ENCODE peak calls at places on chromosome 21, in six cellular contexts. N, J, L, B, P and G are unnamed samples.

GRCh38 chr21:42465008-42465878 is 30.8 kb downstream of the RSPH1 start:
- DNase-seq in B (no peak), L (no peak), P (peak; percentile 78), N (peak; percentile 54), J (peak; percentile 6), G (peak; percentile 39)

GRCh38 chr21:25838809-25839208 is 104.0 kb downstream of the GABPA start:
- DNase-seq in N (no peak), L (no peak), P (no peak), B (no peak), J (peak; percentile 67), G (no peak)

GRCh38 chr21:26843912-26844257 is 1.3 kb downstream of the ADAMTS1 start:
- DNase-seq in L (no peak), J (peak; percentile 89), N (peak; percentile 39), B (no peak), P (no peak), G (no peak)

GRCh38 chr21:15090390-15090789 is 25.6 kb upstream of the NRIP1 start:
- DNase-seq in J (no peak), N (no peak), B (no peak), L (no peak), P (no peak), G (no peak)

GRCh38 chr21:34205811-34206635 is 132.6 kb downstream of the MRPS6 start:
- DNase-seq in P (peak; percentile 37), N (no peak), B (no peak), L (no peak), J (no peak), G (peak; percentile 50)

GRCh38 chr21:37047079-37047478 is 25.8 kb downstream of the PIGP start:
- DNase-seq in J (no peak), B (no peak), N (peak; percentile 51), P (no peak), L (no peak), G (no peak)

GRCh38 chr21:42414928-42415769 is 11.4 kb downstream of the UBASH3A start:
- DNase-seq in B (no peak), L (peak; percentile 74), P (peak; percentile 94), N (no peak), J (peak; percentile 79), G (peak; percentile 87)

GRCh38 chr21:46045154-46045553 is 52.8 kb upstream of the COL6A2 start:
- DNase-seq in L (no peak), B (no peak), P (no peak), N (no peak), J (no peak), G (no peak)

GRCh38 chr21:15065381-15066230 is 806 bp upstream of the NRIP1 start:
- DNase-seq in N (peak; percentile 77), J (peak; percentile 89), P (peak; percentile 48), B (peak; percentile 84), L (peak; percentile 37), G (peak; percentile 63)

GRCh38 chr21:43012596-43012995 is 38.2 kb downstream of the PKNOX1 start:
- DNase-seq in B (no peak), J (no peak), N (no peak), P (no peak), L (peak; percentile 8), G (no peak)

GRCh38 chr21:24204641-24205040 is 1402.6 kb downstream of the MRPL39 start:
- DNase-seq in P (no peak), L (no peak), B (no peak), N (no peak), J (no peak), G (no peak)

GRCh38 chr21:34613679-34614442 is 1.1 kb downstream of the RCAN1 start:
- DNase-seq in J (peak; percentile 25), B (no peak), N (peak; percentile 32), L (no peak), P (no peak), G (peak; percentile 31)

GRCh38 chr21:46021978-46022544 is 40.5 kb downstream of the COL6A1 start:
- DNase-seq in L (no peak), J (peak; percentile 21), P (no peak), B (no peak), N (peak; percentile 21), G (no peak)

GRCh38 chr21:30436986-30437385 is 3.1 kb upstream of the KRTAP15-1 start:
- DNase-seq in L (no peak), P (no peak), J (no peak), B (no peak), N (no peak), G (no peak)

GRCh38 chr21:36479415-36480402 is at the start of gene CLDN14:
- DNase-seq in P (no peak), L (no peak), B (no peak), J (peak; percentile 36), N (peak; percentile 52), G (no peak)

GRCh38 chr21:15669247-15669646 is 60.5 kb upstream of the USP25 start:
- DNase-seq in N (no peak), L (no peak), P (no peak), B (no peak), J (peak; percentile 53), G (no peak)

DNA sequence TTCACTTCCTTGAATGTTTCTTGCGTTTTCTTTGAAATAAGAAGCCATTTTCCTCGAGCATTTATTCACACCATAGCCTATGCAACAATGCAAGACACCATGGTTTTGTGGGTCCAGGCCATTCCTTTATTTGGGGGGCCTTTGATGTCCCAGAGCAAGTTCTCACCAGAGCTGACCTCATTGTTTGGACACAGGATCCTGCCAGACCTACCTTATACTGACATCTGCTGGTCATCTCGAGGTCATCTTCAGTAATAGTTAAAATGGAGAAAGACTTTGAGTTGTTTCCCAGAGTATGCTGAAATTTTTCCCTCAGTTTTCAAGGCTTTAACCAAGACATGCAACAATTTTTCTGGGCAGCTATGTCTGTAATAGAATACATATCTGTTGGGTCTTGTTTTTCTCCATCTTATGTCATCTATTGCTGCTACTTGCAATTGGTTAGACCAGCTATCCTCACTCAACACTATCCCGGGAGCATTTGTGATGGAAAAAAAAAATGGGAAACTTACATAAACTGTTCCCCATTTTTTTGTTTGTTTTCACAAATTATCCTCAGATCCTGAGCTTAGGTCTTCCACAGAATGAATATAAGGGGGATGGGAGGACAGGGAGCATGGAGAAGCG is 34.0 kb upstream of the BACE2 start:
- DNase-seq in B (no peak), L (peak; percentile 47), J (peak; percentile 52), P (peak; percentile 48), N (peak; percentile 51), G (peak; percentile 59)
- TF ChIP-seq CTCF in B (peak; percentile 54), L (peak; percentile 42), J (peak; percentile 43), P (peak; percentile 40), N (peak; percentile 61), G (peak; percentile 52)

DNA sequence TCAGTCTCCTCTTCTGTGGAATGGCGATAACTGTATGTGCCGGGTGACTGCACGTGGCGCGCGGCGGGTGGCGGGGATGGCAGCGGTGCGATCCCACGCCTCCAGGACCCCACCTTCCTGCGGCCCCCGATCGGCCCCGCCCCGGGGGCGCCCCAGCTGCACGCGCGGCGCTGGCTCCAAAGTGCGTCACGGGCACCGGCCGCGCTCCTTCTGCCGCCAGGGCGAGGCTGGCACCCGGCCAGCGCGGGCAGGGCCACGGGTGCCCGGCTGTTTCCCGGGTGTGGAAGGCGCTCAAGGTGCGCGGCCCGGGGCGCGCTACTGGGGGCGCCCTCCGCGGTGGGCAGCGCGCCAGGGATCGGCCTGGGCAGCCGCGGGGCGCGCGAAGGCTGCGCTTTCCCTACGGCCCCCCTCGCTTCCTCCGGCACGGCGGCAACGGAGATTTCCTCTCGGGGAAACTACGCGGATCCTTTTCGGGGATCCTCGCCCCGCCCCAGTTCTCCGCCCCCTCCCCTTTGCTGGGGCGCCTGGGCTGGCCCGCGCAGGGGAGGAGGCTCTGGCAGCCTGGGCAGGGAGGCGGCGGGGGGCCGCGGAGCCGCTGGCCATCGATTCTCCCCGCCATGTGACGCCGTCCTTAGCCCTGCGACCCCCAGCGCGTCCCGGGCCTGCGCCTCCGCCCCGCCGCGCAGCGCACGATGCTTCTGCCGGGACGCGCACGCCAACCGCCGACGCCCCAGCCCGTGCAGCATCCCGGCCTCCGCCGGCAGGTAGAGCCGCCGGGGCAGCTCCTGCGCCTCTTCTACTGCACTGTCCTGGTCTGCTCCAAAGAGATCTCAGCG is at the start of gene EVA1C:
- DNase-seq in J (peak; percentile 32), B (no peak), L (peak; percentile 51), N (peak; percentile 55), P (no peak), G (no peak)
- TF ChIP-seq CTCF in J (no peak), B (no peak), L (no peak), N (peak; percentile 12), P (no peak), G (no peak)

DNA sequence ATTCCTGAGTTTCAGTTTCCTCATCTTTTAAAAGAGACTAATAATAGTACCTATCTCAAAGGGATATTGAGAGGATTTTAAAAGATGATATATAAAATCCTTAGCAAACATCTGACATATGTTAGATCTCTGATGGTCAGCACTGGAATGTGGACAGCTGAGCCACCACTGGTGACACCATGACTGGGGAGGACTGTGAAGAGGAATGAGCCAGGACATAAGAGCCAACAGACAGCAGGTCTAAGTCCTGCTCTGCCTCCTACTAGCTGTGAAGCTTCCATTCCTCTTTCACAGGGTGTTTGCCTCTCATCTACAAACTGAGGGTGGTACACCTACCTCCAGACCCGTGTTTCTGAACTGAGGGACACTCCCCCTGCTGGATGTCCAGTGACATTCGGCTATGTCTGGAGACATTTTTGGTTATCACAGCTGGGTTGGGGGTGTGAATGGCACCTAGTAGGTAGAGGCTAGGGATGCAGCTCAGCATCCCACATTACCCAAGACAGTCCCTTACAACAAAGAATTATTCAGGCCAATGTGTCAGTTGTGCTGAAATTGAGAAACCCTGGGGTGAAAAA is 109.1 kb upstream of the OLIG2 start:
- DNase-seq in J (no peak), P (peak; percentile 19), L (no peak), N (no peak), B (peak; percentile 12), G (no peak)
- TF ChIP-seq CTCF in J (peak; percentile 18), P (peak; percentile 25), L (no peak), N (no peak), B (peak; percentile 55), G (no peak)

GRCh38 chr21:44818636-44819011 is 762 bp upstream of the SUMO3 start:
- DNase-seq in J (no peak), P (no peak), B (no peak), L (no peak), N (no peak), G (no peak)

GRCh38 chr21:44819283-44820243 is 1.7 kb upstream of the SUMO3 start:
- DNase-seq in B (no peak), N (no peak), J (no peak), P (no peak), L (no peak), G (no peak)

GRCh38 chr21:44817506-44817880 is 369 bp downstream of the SUMO3 start:
- DNase-seq in P (peak; percentile 95), L (peak; percentile 49), B (peak; percentile 93), N (peak; percentile 96), J (peak; percentile 80), G (peak; percentile 100)

GRCh38 chr21:44816761-44817505 is 929 bp downstream of the SUMO3 start:
- DNase-seq in B (no peak), P (no peak), L (no peak), J (no peak), N (no peak), G (no peak)

DNA sequence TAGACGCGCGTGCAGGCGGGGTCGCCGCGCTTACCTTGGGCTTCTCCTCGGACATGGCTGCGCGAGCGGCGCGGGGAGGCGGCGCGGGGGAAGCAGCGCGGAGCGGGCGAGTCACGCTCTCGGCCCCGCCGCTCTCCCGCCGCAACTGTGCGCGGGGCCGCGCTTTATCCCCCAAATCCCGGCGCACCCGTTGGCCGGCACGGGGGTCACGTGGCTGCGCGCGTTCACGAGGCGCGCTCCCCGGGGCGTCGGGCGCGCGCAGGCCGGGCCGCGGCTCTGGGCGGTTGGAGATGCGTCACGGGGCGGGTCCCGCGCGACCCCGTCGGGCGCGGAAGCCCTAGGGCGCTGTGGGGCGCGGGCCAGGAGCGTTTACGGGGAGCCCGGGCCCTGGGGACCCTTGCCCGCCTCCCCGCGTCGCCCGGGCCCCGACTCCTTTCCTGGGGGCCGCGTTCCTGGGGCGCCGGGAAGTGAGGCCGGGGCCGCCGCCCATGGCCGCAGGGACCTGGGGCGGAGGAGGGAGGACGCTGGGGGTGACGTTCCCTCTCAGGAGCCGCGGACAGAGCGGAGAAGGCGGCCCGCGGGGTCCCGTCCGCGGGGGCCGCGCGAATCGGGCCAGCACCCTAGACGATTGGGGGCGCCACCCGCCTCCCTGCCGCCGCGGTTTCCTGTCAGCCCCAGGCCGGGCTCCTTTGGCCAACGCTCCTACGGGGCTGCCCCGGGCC is at the start of gene SUMO3:
- DNase-seq in B (peak; percentile 89), N (peak; percentile 94), J (peak; percentile 72), L (peak; percentile 65), P (peak; percentile 93), G (peak; percentile 98)
- TF ChIP-seq CTCF in B (peak; percentile 17), N (peak; percentile 10), J (no peak), L (no peak), P (peak; percentile 9), G (no peak)